ENCODE peak calls at places on chromosomes 5 and 9, in four cellular contexts. H is DND-41, A is lower lobe of right lung, Z is HFFc6. K is an unnamed sample.

GRCh38 chr5:54443264-54443663 is 12.2 kb upstream of the HSPB3 start:
- DNase-seq in H (no peak), A (no peak), Z (peak; percentile 39), K (peak; percentile 38)

GRCh38 chr5:113378081-113378480 is 56.7 kb downstream of the TSSK1B start:
- DNase-seq in H (peak; percentile 68), A (no peak), Z (no peak), K (no peak)

GRCh38 chr9:36780186-36780585 is 207.5 kb downstream of the MELK start:
- DNase-seq in H (no peak), A (no peak), Z (no peak), K (no peak)

GRCh38 chr5:134247411-134247810 is 21.5 kb upstream of the PPP2CA start:
- DNase-seq in H (no peak), A (no peak), Z (peak; percentile 81), K (peak; percentile 47)

GRCh38 chr5:55777332-55777731 is 39.5 kb downstream of the DDX4 start:
- DNase-seq in H (no peak), A (no peak), Z (no peak), K (no peak)

GRCh38 chr9:129867138-129868032 is 32.1 kb downstream of the USP20 start:
- DNase-seq in H (peak; percentile 38), A (no peak), Z (no peak), K (no peak)

GRCh38 chr9:106860731-106861584 is 2.0 kb upstream of the ZNF462 start:
- DNase-seq in H (no peak), A (no peak), Z (no peak), K (no peak)

GRCh38 chr5:145668714-145669113 is 166.4 kb downstream of the PRELID2 start:
- DNase-seq in H (no peak), A (no peak), Z (no peak), K (no peak)

GRCh38 chr5:56323505-56323904 is 90.4 kb upstream of the ANKRD55 start:
- DNase-seq in H (no peak), A (no peak), Z (peak; percentile 42), K (no peak)

GRCh38 chr5:51902512-51902911 is 519.3 kb downstream of the ISL1 start:
- DNase-seq in H (no peak), A (no peak), Z (no peak), K (no peak)

GRCh38 chr5:53322257-53322656 is 158.2 kb upstream of the FST start:
- DNase-seq in H (no peak), A (no peak), Z (no peak), K (no peak)

GRCh38 chr5:147448766-147449165 is 61.1 kb downstream of the DPYSL3 start:
- DNase-seq in H (no peak), A (no peak), Z (peak; percentile 5), K (no peak)

GRCh38 chr9:92432350-92432749 is 8.1 kb upstream of the OMD start:
- DNase-seq in H (no peak), A (no peak), Z (no peak), K (no peak)

GRCh38 chr9:92647671-92648446 is 22.1 kb downstream of the IPPK start:
- DNase-seq in H (no peak), A (peak; percentile 16), Z (no peak), K (no peak)

DNA sequence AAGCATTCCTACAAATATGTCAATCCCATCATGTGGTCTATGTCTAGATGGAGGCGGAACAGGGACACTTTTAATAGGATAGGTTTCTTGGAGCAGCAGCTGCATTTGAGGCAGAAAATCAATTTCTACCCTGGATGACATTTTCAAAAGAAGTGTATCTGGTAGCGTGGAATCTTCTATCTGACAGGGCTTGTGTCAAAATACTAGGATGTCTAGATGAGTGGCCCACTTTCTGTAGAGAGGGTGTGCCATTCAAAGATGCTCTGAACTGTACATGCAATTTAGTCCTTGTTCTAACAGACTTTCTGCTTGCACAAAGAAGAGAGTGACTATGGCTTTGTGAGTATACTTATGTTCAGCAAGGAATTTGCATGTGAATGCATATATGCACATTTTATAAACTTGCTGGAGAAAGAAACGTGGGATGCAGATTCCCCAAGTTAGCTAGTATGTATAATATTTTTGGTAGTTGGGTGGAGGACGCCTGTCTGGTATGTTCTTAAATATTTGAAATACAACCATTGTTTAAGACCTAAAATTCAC is 128.9 kb upstream of the MEF2C start:
- DNase-seq in H (no peak), A (no peak), Z (no peak), K (no peak)
- TF ChIP-seq CTCF in H (no peak), A (no peak), Z (no peak), K (no peak)

DNA sequence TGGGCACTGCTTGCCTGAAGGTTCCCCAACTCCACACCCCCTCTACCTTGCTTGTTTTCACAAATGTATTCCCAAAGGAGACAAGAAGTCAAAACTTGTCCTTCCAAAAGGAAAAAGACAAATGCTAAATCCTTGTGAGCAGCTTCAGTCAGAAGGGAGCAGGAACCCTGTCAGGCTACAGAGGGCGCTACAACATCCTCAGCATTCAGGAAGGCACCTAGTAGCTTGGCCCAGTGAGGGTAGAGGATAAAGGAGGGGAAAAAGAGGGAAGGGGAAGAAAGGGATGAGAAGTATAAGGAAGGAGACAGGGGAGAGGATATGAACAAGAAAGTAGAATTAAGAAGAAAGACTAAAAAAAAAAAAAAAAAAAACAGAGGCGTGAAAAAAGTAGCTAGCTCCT is 97.5 kb downstream of the MLLT3 start:
- DNase-seq in H (no peak), A (no peak), Z (no peak), K (no peak)
- TF ChIP-seq CTCF in H (peak; percentile 56), A (no peak), Z (peak; percentile 53), K (peak; percentile 15)

GRCh38 chr9:14633148-14633547 is 60.1 kb downstream of the ZDHHC21 start:
- DNase-seq in H (no peak), A (no peak), Z (no peak), K (no peak)
- TF ChIP-seq CTCF in H (no peak), A (no peak), Z (no peak), K (no peak)

DNA sequence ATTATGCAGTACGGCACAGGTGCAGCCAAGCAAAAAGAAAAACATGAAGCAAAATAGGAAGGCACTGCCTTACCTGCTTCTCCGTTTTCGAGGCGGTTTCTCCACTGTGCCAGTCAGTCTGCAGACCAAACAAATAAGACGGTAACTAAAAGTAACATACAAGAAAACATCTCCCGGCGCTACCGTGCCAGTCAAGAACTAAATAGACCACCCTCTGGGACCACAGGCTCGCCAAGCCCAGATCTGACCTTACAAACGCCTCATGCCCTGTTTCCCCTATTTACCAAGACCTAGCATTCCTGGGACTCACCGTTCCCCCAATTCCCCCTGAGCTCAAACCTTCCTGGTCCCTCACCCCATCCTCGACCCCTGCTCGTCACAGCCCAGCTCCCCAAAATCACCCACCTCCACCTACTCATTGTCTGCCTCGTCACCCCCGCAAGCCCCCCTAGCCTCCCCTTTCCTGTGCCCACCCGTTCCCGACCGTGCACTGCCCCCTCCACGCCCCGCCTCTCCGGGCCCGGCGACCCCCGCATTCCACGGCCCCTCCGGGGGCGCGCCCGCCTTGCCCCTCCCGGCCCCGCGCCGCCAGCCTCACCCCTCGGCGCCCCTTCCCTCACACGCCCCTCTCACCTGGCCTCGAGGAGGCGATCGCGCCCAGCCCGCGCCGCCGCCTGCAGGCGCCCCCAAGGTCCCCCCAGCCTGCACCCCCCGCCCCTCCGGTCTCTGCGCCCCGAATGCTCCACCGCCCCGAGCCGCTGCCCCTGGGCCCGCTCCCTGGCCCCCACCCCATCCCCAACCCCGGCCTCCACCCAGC is 560 bp downstream of the SCAI start:
- DNase-seq in H (peak; percentile 21), A (no peak), Z (no peak), K (no peak)
- TF ChIP-seq CTCF in H (no peak), A (no peak), Z (no peak), K (no peak)

DNA sequence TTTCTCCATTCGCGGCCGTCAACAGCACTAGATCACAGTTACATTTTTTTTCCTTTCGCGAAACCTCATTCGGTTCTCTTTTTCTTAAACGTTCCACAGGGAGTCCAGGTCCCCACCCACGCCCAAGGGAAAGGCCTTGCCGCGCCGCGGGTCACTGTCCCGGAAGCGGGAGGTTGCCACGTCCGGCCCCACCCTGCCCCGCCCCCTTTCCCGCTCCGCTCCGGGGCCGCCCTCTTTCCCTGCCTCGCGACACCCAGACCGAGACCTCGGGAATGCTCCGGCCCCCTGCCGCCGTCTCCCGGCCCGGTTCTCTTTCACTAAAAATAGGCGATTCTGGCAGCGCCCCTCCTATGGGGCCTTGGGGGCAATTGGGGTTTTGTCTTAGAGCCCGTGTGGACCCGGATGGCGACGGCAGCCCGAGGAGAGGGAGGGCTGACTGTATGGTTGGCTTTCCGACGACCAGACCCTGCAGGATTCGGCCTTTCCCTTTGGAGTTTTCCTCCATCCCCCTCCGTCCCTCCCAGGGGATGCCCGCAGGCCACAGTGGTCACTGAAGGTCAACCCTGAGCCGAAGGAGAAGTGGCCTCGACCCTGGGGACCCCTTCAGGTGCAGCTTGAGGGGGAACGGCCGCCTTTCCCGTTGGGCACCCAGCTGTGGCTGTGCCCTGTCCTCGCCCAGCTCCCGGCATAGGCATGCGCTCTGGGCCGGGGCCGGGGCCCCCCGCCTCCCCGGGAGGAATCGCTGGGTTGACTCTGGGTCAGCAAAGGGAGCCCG is 2.8 kb upstream of the RACK1 start:
- DNase-seq in H (peak; percentile 88), A (peak; percentile 94), Z (peak; percentile 77), K (peak; percentile 57)
- TF ChIP-seq CTCF in H (no peak), A (no peak), Z (no peak), K (no peak)